ENCODE peak calls at places on chromosomes 7 and 10, in five cellular contexts. R is ovary, A is AG04450, U is mesenchymal stem cell, P is hepatocyte. C is an unnamed sample. For H3K27me3 and H3K9me3, the result is how much of the 10 kb centered on the place peaks cover.

GRCh38 chr10:18449631-18450030 is 201.8 kb downstream of the NSUN6 start:
- DNase-seq in R (no peak), A (no peak), U (no peak), P (no peak), C (no peak)

GRCh38 chr7:83782628-83783027 is 133.7 kb upstream of the SEMA3E start:
- DNase-seq in R (no peak), A (no peak), U (peak), P (no peak), C (no peak)

GRCh38 chr7:51246258-51247245 is 70.1 kb downstream of the COBL start:
- DNase-seq in R (peak), A (no peak), U (no peak), P (no peak), C (no peak)

GRCh38 chr7:30921540-30921930 is 9.9 kb downstream of the AQP1 start:
- DNase-seq in R (no peak), A (no peak), U (no peak), P (no peak), C (no peak)

GRCh38 chr10:47308775-47309174 is 8.8 kb downstream of the GDF10 start:
- DNase-seq in R (no peak), A (no peak), U (no peak), P (no peak), C (no peak)

GRCh38 chr7:27030393-27031001 is 65.3 kb downstream of the HOXA1 start:
- DNase-seq in R (no peak), A (no peak), U (no peak), P (no peak), C (no peak)

GRCh38 chr7:106757846-106758245 is 96.9 kb upstream of the CCDC71L start:
- DNase-seq in R (no peak), A (no peak), U (no peak), P (no peak), C (no peak)

GRCh38 chr7:92095424-92095823 is 38.9 kb downstream of the CYP51A1 start:
- DNase-seq in R (no peak), A (no peak), U (no peak), P (no peak), C (no peak)

GRCh38 chr10:122475130-122475529 is 13.8 kb downstream of the HTRA1 start:
- DNase-seq in R (peak), A (no peak), U (no peak), P (no peak), C (no peak)

GRCh38 chr7:76069238-76069638 is 21.3 kb downstream of the MDH2 start:
- DNase-seq in R (no peak), A (peak), U (peak), P (peak), C (peak)

GRCh38 chr7:101790566-101791293 is 26.7 kb upstream of the CUX1 start:
- DNase-seq in R (no peak), A (no peak), U (no peak), P (no peak), C (no peak)

GRCh38 chr7:41045556-41046123 is 657.2 kb downstream of the INHBA start:
- DNase-seq in R (no peak), A (no peak), U (no peak), P (peak), C (peak)

GRCh38 chr7:65475734-65476319 is 102.2 kb downstream of the ZNF92 start:
- DNase-seq in R (no peak), A (no peak), U (no peak), P (no peak), C (no peak)

GRCh38 chr7:75776295-75776971 is 4.4 kb upstream of the CCL26 start:
- DNase-seq in R (no peak), A (peak), U (peak), P (no peak), C (no peak)

GRCh38 chr10:101848408-101848807 is 4.8 kb upstream of the KCNIP2 start:
- DNase-seq in R (no peak), A (no peak), U (peak), P (no peak), C (no peak)

GRCh38 chr10:18238875-18239485 is 98.8 kb downstream of the CACNB2 start:
- DNase-seq in R (peak), A (peak), U (peak), P (peak), C (peak)

GRCh38 chr10:100355069-100355468 is 8.0 kb downstream of the SCD start:
- DNase-seq in R (no peak), A (no peak), U (no peak), P (no peak), C (no peak)

GRCh38 chr10:104650072-104650471 is 9.0 kb downstream of the SORCS3 start:
- DNase-seq in R (no peak), A (no peak), U (no peak), P (peak), C (no peak)

GRCh38 chr10:74736029-74736428 is 90.4 kb upstream of the KAT6B start:
- DNase-seq in R (no peak), A (no peak), U (no peak), P (no peak), C (no peak)

GRCh38 chr10:21732067-21732772 is 198.2 kb downstream of the MLLT10 start:
- DNase-seq in R (peak), A (peak), U (peak), P (peak), C (peak)

GRCh38 chr7:53121374-53121773 is 85.9 kb downstream of the POM121L12 start:
- DNase-seq in R (no peak), A (no peak), U (no peak), P (no peak), C (no peak)

GRCh38 chr7:1156782-1157535 is 3.0 kb downstream of the ZFAND2A start:
- DNase-seq in R (no peak), A (no peak), U (peak), P (peak), C (peak)

GRCh38 chr10:77846718-77847311 is 79.7 kb downstream of the DLG5 start:
- DNase-seq in R (peak), A (peak), U (peak), P (peak), C (peak)

GRCh38 chr10:86671419-86671818 is 3.1 kb downstream of the LDB3 start:
- DNase-seq in R (no peak), A (no peak), U (no peak), P (no peak), C (peak)

GRCh38 chr7:90596745-90597526 is 815 bp downstream of the CDK14 start:
- DNase-seq in R (no peak), A (no peak), U (peak), P (peak), C (no peak)

GRCh38 chr7:130943336-130943901 is 209.4 kb upstream of the KLF14 start:
- DNase-seq in R (no peak), A (peak), U (peak), P (no peak), C (no peak)

GRCh38 chr10:74924251-74924954 is 98.0 kb downstream of the KAT6B start:
- DNase-seq in R (no peak), A (peak), U (peak), P (peak), C (no peak)

GRCh38 chr10:103493362-103493871 is at the start of gene NEURL1:
- DNase-seq in R (peak), A (no peak), U (no peak), P (peak), C (no peak)

GRCh38 chr7:141045842-141046630 is 27.8 kb upstream of the TMEM178B start:
- DNase-seq in R (no peak), A (no peak), U (peak), P (no peak), C (no peak)

GRCh38 chr10:23742807-23743206 is 303.9 kb downstream of the OTUD1 start:
- DNase-seq in R (no peak), A (no peak), U (no peak), P (no peak), C (no peak)

GRCh38 chr7:75056476-75056875 is 17.1 kb downstream of the RCC1L start:
- DNase-seq in R (peak), A (peak), U (peak), P (no peak), C (no peak)

GRCh38 chr10:112261281-112261822 is 21.8 kb upstream of the TECTB start:
- DNase-seq in R (no peak), A (no peak), U (peak), P (peak), C (peak)

GRCh38 chr7:73557108-73557396 is 438 bp downstream of the BCL7B start:
- DNase-seq in R (peak), A (peak), U (peak), P (peak), C (peak)

GRCh38 chr7:73557397-73558257 is at the start of gene BCL7B:
- DNase-seq in R (peak), A (no peak), U (peak), P (peak), C (peak)

GRCh38 chr7:73556208-73557107 is 1.0 kb downstream of the BCL7B start:
- DNase-seq in R (no peak), A (no peak), U (no peak), P (no peak), C (no peak)

GRCh38 chr7:73560035-73560835 is 2.7 kb upstream of the BCL7B start:
- DNase-seq in R (no peak), A (peak), U (peak), P (peak), C (no peak)

GRCh38 chr7:73555411-73555982 is 2.0 kb downstream of the BCL7B start:
- DNase-seq in R (no peak), A (no peak), U (no peak), P (no peak), C (no peak)
- H3K27me3 ChIP-seq in R (under half), A (under half), U (under half), P (under half), C (under half)

DNA sequence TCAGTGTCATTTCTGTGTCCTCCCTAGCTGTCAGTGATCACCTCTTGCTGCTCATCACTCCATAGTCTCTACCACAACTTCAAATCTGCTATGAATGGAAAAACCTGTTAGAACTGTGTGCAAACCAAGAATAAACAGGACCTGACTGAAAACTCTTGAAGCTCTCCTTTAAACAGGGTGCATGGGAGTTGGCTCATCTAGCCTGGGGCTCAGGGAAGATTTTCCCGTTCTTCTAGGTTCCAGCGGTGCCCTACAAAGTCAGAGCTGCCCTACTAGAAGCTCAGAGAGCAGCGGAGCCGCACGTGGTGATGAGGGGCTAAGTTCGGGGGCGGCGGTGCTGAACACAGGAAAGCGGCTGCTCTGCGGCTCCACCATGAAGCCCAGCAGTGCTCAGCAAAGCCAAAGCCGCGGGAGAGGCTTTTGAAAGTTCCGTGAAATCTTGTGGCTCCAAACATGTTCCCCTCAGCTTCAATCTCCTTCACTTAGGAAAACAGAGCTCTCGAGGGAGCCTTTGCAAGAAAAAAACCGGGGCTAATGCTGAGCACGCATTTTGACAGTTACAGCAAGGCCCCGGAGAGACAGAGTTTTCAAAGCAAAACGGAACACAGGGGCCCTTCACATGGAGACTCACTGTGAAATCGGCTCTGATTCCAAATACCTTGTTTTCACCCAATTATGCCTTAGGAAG is 30.5 kb downstream of the RGS10 start:
- DNase-seq in R (no peak), A (no peak), U (no peak), P (no peak), C (no peak)
- H3K9me3 ChIP-seq in R (under half), A (under half), U (under half), P (under half), C (under half)

DNA sequence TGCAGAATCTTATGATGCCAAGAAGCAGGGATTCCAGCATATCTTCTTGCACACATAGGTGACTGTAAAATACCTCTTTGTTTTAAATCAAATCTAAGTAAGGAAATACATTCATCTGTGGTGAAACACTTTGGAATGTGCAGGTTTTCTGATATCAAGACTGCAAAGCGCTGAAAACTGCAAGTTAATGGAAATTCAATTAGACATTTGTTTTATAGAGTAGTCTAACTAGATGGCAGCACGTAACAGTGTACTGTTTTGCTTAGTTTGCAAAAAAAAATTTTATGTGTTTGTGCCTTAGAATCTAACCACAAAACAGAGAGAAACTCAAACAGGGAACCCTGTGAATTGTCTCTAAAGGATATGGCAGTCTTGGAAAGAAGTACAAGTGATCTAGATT is 259.2 kb downstream of the HDAC9 start:
- DNase-seq in R (no peak), A (no peak), U (no peak), P (no peak), C (no peak)
- H3K27me3 ChIP-seq in R (under half), A (under half), U (under half), P (under half), C (under half)

DNA sequence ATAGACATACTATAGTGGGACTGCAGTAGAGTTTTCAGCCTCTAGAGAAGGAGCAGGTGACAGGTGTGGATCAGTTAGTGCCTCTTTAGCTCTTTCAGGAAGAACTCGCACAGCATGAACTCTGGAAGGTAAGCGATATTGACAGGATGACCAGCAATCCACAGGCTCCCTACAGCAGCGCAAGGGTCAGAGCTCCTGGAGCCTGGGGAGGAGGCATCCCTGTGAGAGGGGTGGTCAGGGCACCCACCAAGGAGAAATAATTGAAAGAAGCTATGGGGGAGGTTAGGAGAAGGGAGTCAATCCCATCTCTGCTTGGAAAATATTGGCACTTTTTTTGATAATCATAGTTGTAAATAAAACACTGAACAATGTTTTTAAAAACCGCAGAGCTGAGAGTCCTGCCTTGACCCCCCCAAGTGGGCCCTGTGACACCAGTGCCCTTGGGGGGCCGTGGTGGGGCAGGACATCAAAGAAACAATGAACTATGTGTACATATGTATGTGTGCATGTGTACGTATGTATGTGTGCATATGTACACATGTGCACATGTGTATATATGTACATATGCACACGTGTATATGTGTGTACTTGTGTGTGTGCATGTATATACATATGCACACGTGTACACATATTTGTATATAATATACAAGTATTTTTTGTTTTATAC is 13.8 kb downstream of the AKR1C3 start:
- DNase-seq in R (no peak), A (no peak), U (no peak), P (no peak), C (no peak)
- H3K9me3 ChIP-seq in R (under half), A (under half), U (under half), P (under half), C (under half)

GRCh38 chr7:151411551-151411950 is 1.7 kb upstream of the WDR86 start:
- DNase-seq in R (no peak), A (no peak), U (no peak), P (no peak), C (no peak)
- H3K27me3 ChIP-seq in R (under half), A (half or more), U (half or more), P (under half), C (under half)